ENCODE peak calls at places on chromosome 19, in ten cellular contexts. One of them, this sample, is unnamed.

GRCh38 chr19:15249912-15250634 is 17.8 kb upstream of the EPHX3 start:
- DNase-seq in stimulated activated CD8-positive, alpha-beta memory T cell treated with anti-CD3 and anti-CD28 coated beads, Interleukin-4, amount 100 ng/mL, for 1 hour: no peak
- DNase-seq in brain pericyte: peak
- DNase-seq in aorta: peak
- DNase-seq in RCC 7860: no peak
- DNase-seq in GM23248: peak
- DNase-seq in WTC11: no peak
- DNase-seq in hippocampal formation: no peak
- DNase-seq in CD4-positive, alpha-beta T cell: no peak
- DNase-seq in germinal center: no peak
- DNase-seq in this sample: peak

GRCh38 chr19:41821003-41821735 is 23.3 kb downstream of the LYPD4 start:
- DNase-seq in stimulated activated CD8-positive, alpha-beta memory T cell treated with anti-CD3 and anti-CD28 coated beads, Interleukin-4, amount 100 ng/mL, for 1 hour: no peak
- DNase-seq in brain pericyte: no peak
- DNase-seq in aorta: peak
- DNase-seq in RCC 7860: peak
- DNase-seq in GM23248: peak
- DNase-seq in WTC11: peak
- DNase-seq in hippocampal formation: no peak
- DNase-seq in CD4-positive, alpha-beta T cell: no peak
- DNase-seq in germinal center: peak
- DNase-seq in this sample: peak

GRCh38 chr19:9878511-9879196 is 43.5 kb downstream of the PIN1 start:
- DNase-seq in stimulated activated CD8-positive, alpha-beta memory T cell treated with anti-CD3 and anti-CD28 coated beads, Interleukin-4, amount 100 ng/mL, for 1 hour: no peak
- DNase-seq in brain pericyte: no peak
- DNase-seq in aorta: no peak
- DNase-seq in RCC 7860: no peak
- DNase-seq in GM23248: no peak
- DNase-seq in WTC11: no peak
- DNase-seq in hippocampal formation: no peak
- DNase-seq in CD4-positive, alpha-beta T cell: no peak
- DNase-seq in germinal center: no peak
- DNase-seq in this sample: no peak

GRCh38 chr19:21604941-21605548 is 99.6 kb downstream of the ZNF429 start:
- DNase-seq in stimulated activated CD8-positive, alpha-beta memory T cell treated with anti-CD3 and anti-CD28 coated beads, Interleukin-4, amount 100 ng/mL, for 1 hour: no peak
- DNase-seq in brain pericyte: no peak
- DNase-seq in aorta: no peak
- DNase-seq in RCC 7860: no peak
- DNase-seq in GM23248: peak
- DNase-seq in WTC11: no peak
- DNase-seq in hippocampal formation: no peak
- DNase-seq in CD4-positive, alpha-beta T cell: no peak
- DNase-seq in germinal center: no peak
- DNase-seq in this sample: no peak

GRCh38 chr19:2984196-2984490 is 6.8 kb downstream of the TLE6 start:
- DNase-seq in stimulated activated CD8-positive, alpha-beta memory T cell treated with anti-CD3 and anti-CD28 coated beads, Interleukin-4, amount 100 ng/mL, for 1 hour: no peak
- DNase-seq in brain pericyte: no peak
- DNase-seq in aorta: peak
- DNase-seq in RCC 7860: no peak
- DNase-seq in GM23248: peak
- DNase-seq in WTC11: no peak
- DNase-seq in hippocampal formation: no peak
- DNase-seq in CD4-positive, alpha-beta T cell: no peak
- DNase-seq in germinal center: no peak
- DNase-seq in this sample: no peak

GRCh38 chr19:1069009-1069779 is 2.2 kb downstream of the ARHGAP45 start:
- DNase-seq in stimulated activated CD8-positive, alpha-beta memory T cell treated with anti-CD3 and anti-CD28 coated beads, Interleukin-4, amount 100 ng/mL, for 1 hour: no peak
- DNase-seq in brain pericyte: no peak
- DNase-seq in aorta: peak
- DNase-seq in RCC 7860: no peak
- DNase-seq in GM23248: no peak
- DNase-seq in WTC11: no peak
- DNase-seq in hippocampal formation: peak
- DNase-seq in CD4-positive, alpha-beta T cell: peak
- DNase-seq in germinal center: peak
- DNase-seq in this sample: no peak

GRCh38 chr19:8441725-8442544 is 2.8 kb upstream of the HNRNPM start:
- DNase-seq in stimulated activated CD8-positive, alpha-beta memory T cell treated with anti-CD3 and anti-CD28 coated beads, Interleukin-4, amount 100 ng/mL, for 1 hour: no peak
- DNase-seq in brain pericyte: no peak
- DNase-seq in aorta: peak
- DNase-seq in RCC 7860: no peak
- DNase-seq in GM23248: no peak
- DNase-seq in WTC11: peak
- DNase-seq in hippocampal formation: no peak
- DNase-seq in CD4-positive, alpha-beta T cell: no peak
- DNase-seq in germinal center: no peak
- DNase-seq in this sample: no peak

GRCh38 chr19:38277969-38278680 is 13.8 kb downstream of the SPINT2 start:
- DNase-seq in stimulated activated CD8-positive, alpha-beta memory T cell treated with anti-CD3 and anti-CD28 coated beads, Interleukin-4, amount 100 ng/mL, for 1 hour: no peak
- DNase-seq in brain pericyte: no peak
- DNase-seq in aorta: peak
- DNase-seq in RCC 7860: peak
- DNase-seq in GM23248: peak
- DNase-seq in WTC11: no peak
- DNase-seq in hippocampal formation: no peak
- DNase-seq in CD4-positive, alpha-beta T cell: no peak
- DNase-seq in germinal center: no peak
- DNase-seq in this sample: no peak

GRCh38 chr19:19262190-19263057 is 10.7 kb downstream of the TM6SF2 start:
- DNase-seq in stimulated activated CD8-positive, alpha-beta memory T cell treated with anti-CD3 and anti-CD28 coated beads, Interleukin-4, amount 100 ng/mL, for 1 hour: no peak
- DNase-seq in brain pericyte: no peak
- DNase-seq in aorta: no peak
- DNase-seq in RCC 7860: no peak
- DNase-seq in GM23248: peak
- DNase-seq in WTC11: peak
- DNase-seq in hippocampal formation: no peak
- DNase-seq in CD4-positive, alpha-beta T cell: no peak
- DNase-seq in germinal center: no peak
- DNase-seq in this sample: no peak

GRCh38 chr19:17616961-17617806 is 61.7 kb downstream of the COLGALT1 start:
- DNase-seq in stimulated activated CD8-positive, alpha-beta memory T cell treated with anti-CD3 and anti-CD28 coated beads, Interleukin-4, amount 100 ng/mL, for 1 hour: no peak
- DNase-seq in brain pericyte: no peak
- DNase-seq in aorta: no peak
- DNase-seq in RCC 7860: no peak
- DNase-seq in GM23248: peak
- DNase-seq in WTC11: peak
- DNase-seq in hippocampal formation: no peak
- DNase-seq in CD4-positive, alpha-beta T cell: no peak
- DNase-seq in germinal center: no peak
- DNase-seq in this sample: peak

GRCh38 chr19:6105444-6105843 is 4.9 kb downstream of the RFX2 start:
- DNase-seq in stimulated activated CD8-positive, alpha-beta memory T cell treated with anti-CD3 and anti-CD28 coated beads, Interleukin-4, amount 100 ng/mL, for 1 hour: no peak
- DNase-seq in brain pericyte: no peak
- DNase-seq in aorta: no peak
- DNase-seq in RCC 7860: no peak
- DNase-seq in GM23248: no peak
- DNase-seq in WTC11: no peak
- DNase-seq in hippocampal formation: no peak
- DNase-seq in CD4-positive, alpha-beta T cell: no peak
- DNase-seq in germinal center: no peak
- DNase-seq in this sample: no peak

GRCh38 chr19:5339950-5340636 is 519 bp downstream of the PTPRS start:
- DNase-seq in stimulated activated CD8-positive, alpha-beta memory T cell treated with anti-CD3 and anti-CD28 coated beads, Interleukin-4, amount 100 ng/mL, for 1 hour: no peak
- DNase-seq in brain pericyte: no peak
- DNase-seq in aorta: no peak
- DNase-seq in RCC 7860: no peak
- DNase-seq in GM23248: peak
- DNase-seq in WTC11: peak
- DNase-seq in hippocampal formation: peak
- DNase-seq in CD4-positive, alpha-beta T cell: no peak
- DNase-seq in germinal center: peak
- DNase-seq in this sample: no peak

GRCh38 chr19:39996218-39996810 is 546 bp upstream of the ZNF546 start:
- DNase-seq in stimulated activated CD8-positive, alpha-beta memory T cell treated with anti-CD3 and anti-CD28 coated beads, Interleukin-4, amount 100 ng/mL, for 1 hour: no peak
- DNase-seq in brain pericyte: peak
- DNase-seq in aorta: no peak
- DNase-seq in RCC 7860: peak
- DNase-seq in GM23248: peak
- DNase-seq in WTC11: no peak
- DNase-seq in hippocampal formation: peak
- DNase-seq in CD4-positive, alpha-beta T cell: no peak
- DNase-seq in germinal center: peak
- DNase-seq in this sample: no peak

This sample was measured in Caki2.